ENCODE peak calls at places on chromosomes 3 and 15, in six cellular contexts. K is right cardiac atrium, T is heart left ventricle, J is uterus, I is endodermal cell, B is HCT116. V is an unnamed sample.

GRCh38 chr3:71168043-71168720 is 415.3 kb downstream of the FOXP1 start:
- DNase-seq in K (no peak), T (no peak), J (no peak), I (no peak), B (no peak), V (no peak)

GRCh38 chr3:13637311-13637891 is 88.5 kb downstream of the FBLN2 start:
- DNase-seq in K (peak; percentile 69), T (no peak), J (no peak), I (no peak), B (no peak), V (no peak)

GRCh38 chr3:167743799-167744198 is 8.3 kb downstream of the SERPINI1 start:
- DNase-seq in K (no peak), T (no peak), J (no peak), I (no peak), B (no peak), V (no peak)

GRCh38 chr15:36579792-36580431 is 486 bp downstream of the CDIN1 start:
- DNase-seq in K (peak; percentile 65), T (no peak), J (no peak), I (no peak), B (no peak), V (no peak)

GRCh38 chr3:194397757-194398312 is 1.2 kb downstream of the GP5 start:
- DNase-seq in K (peak; percentile 68), T (no peak), J (no peak), I (peak; percentile 79), B (no peak), V (no peak)

GRCh38 chr3:40290396-40290795 is 19.1 kb upstream of the EIF1B start:
- DNase-seq in K (peak; percentile 69), T (peak; percentile 47), J (no peak), I (peak; percentile 71), B (no peak), V (no peak)

GRCh38 chr3:61783993-61784718 is 222.8 kb downstream of the PTPRG start:
- DNase-seq in K (no peak), T (no peak), J (no peak), I (peak; percentile 47), B (no peak), V (no peak)

GRCh38 chr3:157238527-157238926 is 78.6 kb upstream of the CCNL1 start:
- DNase-seq in K (no peak), T (no peak), J (no peak), I (no peak), B (no peak), V (no peak)

GRCh38 chr15:44726136-44726535 is 10.2 kb upstream of the TRIM69 start:
- DNase-seq in K (no peak), T (no peak), J (no peak), I (no peak), B (no peak), V (no peak)
- H3K27ac ChIP-seq in K (peak overlapping the region; percentile 93), T (peak overlapping the region; percentile 97), J (peak overlapping the region; percentile 99), I (no peak overlapping the region), B (peak overlapping the region; percentile 93), V (no peak overlapping the region)

GRCh38 chr15:59312199-59312598 is 60.5 kb downstream of the MYO1E start:
- DNase-seq in K (no peak), T (no peak), J (no peak), I (no peak), B (no peak), V (no peak)

GRCh38 chr15:59311245-59311644 is 61.4 kb downstream of the MYO1E start:
- DNase-seq in K (no peak), T (no peak), J (no peak), I (no peak), B (no peak), V (no peak)

GRCh38 chr15:59317211-59317610 is 55.5 kb downstream of the MYO1E start:
- DNase-seq in K (no peak), T (no peak), J (no peak), I (no peak), B (no peak), V (no peak)

GRCh38 chr15:59313703-59314332 is 58.9 kb downstream of the MYO1E start:
- DNase-seq in K (peak; percentile 82), T (peak; percentile 54), J (peak; percentile 80), I (peak; percentile 29), B (no peak), V (no peak)

DNA sequence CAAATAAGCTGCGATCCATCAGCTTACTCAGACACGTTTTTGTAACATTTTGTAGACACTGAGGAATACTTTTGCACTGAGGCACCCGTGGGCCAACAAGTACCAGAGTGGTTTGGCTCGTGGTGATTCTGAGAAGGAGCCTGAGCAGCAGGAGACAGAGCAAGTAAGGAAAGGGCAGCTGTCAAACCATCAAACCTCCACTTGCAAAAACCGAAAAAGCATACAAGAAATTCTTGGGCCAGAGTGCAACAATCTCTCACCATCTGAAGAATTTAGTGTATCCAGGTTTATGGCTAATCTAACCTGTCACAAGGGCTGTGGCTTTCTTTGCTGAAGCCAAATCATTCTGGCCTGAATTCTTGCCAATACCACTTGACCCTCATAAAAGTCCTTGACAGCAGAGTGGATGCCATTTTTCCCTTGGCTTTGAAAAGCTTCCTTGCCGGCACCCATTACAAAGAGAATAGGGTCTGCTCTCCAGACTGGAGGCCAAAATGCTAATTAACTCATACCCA is 56.7 kb downstream of the MYO1E start:
- DNase-seq in K (no peak), T (no peak), J (no peak), I (no peak), B (no peak), V (no peak)
- H3K27ac ChIP-seq in K (no peak overlapping the region), T (no peak overlapping the region), J (peak overlapping the region; percentile 52), I (no peak overlapping the region), B (no peak overlapping the region), V (no peak overlapping the region)

DNA sequence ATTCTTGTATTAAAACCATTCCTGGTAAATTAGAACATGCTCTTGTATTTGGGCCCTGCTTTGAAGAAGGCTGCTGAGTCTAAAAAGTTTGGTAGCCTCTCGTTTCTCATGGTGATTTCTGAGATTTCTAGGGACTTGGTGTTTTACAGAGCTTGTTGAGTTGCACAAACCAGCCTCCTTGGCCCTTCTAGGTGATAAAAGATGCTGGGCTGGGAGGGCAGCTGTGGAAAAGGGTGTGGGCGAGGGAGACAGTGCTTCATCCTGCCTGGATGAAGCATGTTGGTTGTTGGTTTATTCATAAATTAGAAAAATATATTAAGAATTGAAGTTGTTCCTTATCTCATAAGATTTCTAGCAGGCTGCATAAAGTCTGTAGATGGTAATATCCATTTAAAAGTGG is 151.7 kb downstream of the IGF1R start:
- DNase-seq in K (no peak), T (no peak), J (no peak), I (peak; percentile 65), B (no peak), V (no peak)
- H3K27ac ChIP-seq in K (peak overlapping the region; percentile 75), T (peak overlapping the region; percentile 56), J (peak overlapping the region; percentile 71), I (peak overlapping the region; percentile 99), B (peak overlapping the region; percentile 91), V (peak overlapping the region; percentile 26)

GRCh38 chr3:45572755-45573154 is 21.8 kb upstream of the LIMD1 start:
- DNase-seq in K (no peak), T (no peak), J (no peak), I (no peak), B (no peak), V (no peak)
- H3K27ac ChIP-seq in K (no peak overlapping the region), T (no peak overlapping the region), J (no peak overlapping the region), I (no peak overlapping the region), B (no peak overlapping the region), V (no peak overlapping the region)

GRCh38 chr3:151979914-151980313 is 106.5 kb downstream of the SUCNR1 start:
- DNase-seq in K (no peak), T (no peak), J (no peak), I (no peak), B (no peak), V (no peak)
- H3K27ac ChIP-seq in K (no peak overlapping the region), T (no peak overlapping the region), J (peak overlapping the region; percentile 42), I (no peak overlapping the region), B (no peak overlapping the region), V (no peak overlapping the region)

V was measured in caudate nucleus.